ENCODE peak calls at places on chromosome 6, in five cellular contexts. Z is ovary, P is psoas muscle, A is A673, Y is astrocyte. M is an unnamed sample.
A peak's percentile ranks its signal among the peaks of the same experiment; 100 is the strongest.

GRCh38 chr6:88922775-88923548 is 40.5 kb downstream of the RNGTT start:
- DNase-seq in Z (no peak), P (no peak), A (no peak), Y (peak; percentile 12), M (peak; percentile 34)

GRCh38 chr6:131858765-131859490 is 51.1 kb downstream of the ENPP1 start:
- DNase-seq in Z (no peak), P (no peak), A (peak; percentile 11), Y (peak; percentile 92), M (peak; percentile 62)

GRCh38 chr6:7691675-7692452 is 34.0 kb upstream of the BMP6 start:
- DNase-seq in Z (no peak), P (no peak), A (no peak), Y (peak; percentile 60), M (peak; percentile 39)

GRCh38 chr6:4607026-4607704 is 169.0 kb upstream of the CDYL start:
- DNase-seq in Z (no peak), P (peak; percentile 31), A (no peak), Y (peak; percentile 97), M (peak; percentile 77)

GRCh38 chr6:169905041-169905807 is 153.8 kb downstream of the ERMARD start:
- DNase-seq in Z (peak; percentile 81), P (no peak), A (no peak), Y (peak; percentile 69), M (peak; percentile 20)

GRCh38 chr6:26223677-26224546 is 136.7 kb downstream of the HFE start:
- DNase-seq in Z (peak; percentile 65), P (no peak), A (peak; percentile 94), Y (peak; percentile 98), M (peak; percentile 94)

GRCh38 chr6:4665489-4666417 is 110.5 kb upstream of the CDYL start:
- DNase-seq in Z (no peak), P (no peak), A (no peak), Y (peak; percentile 30), M (no peak)

GRCh38 chr6:31383149-31383548 is 20.2 kb upstream of the MICA start:
- DNase-seq in Z (no peak), P (no peak), A (no peak), Y (no peak), M (peak; percentile 38)

GRCh38 chr6:57432162-57432561 is 114.7 kb downstream of the PRIM2 start:
- DNase-seq in Z (no peak), P (no peak), A (no peak), Y (peak; percentile 63), M (peak; percentile 90)

GRCh38 chr6:2958331-2958711 is 13.0 kb downstream of the SERPINB6 start:
- DNase-seq in Z (no peak), P (peak; percentile 35), A (no peak), Y (no peak), M (no peak)

GRCh38 chr6:73610444-73611275 is 43.1 kb downstream of the SLC17A5 start:
- DNase-seq in Z (no peak), P (no peak), A (peak; percentile 65), Y (peak; percentile 16), M (peak; percentile 57)

GRCh38 chr6:15464211-15464725 is 198.6 kb downstream of the DTNBP1 start:
- DNase-seq in Z (no peak), P (no peak), A (peak; percentile 46), Y (no peak), M (peak; percentile 17)

GRCh38 chr6:10690651-10691445 is 3.6 kb downstream of the C6orf52 start:
- DNase-seq in Z (no peak), P (no peak), A (no peak), Y (no peak), M (no peak)

GRCh38 chr6:167855825-167856425 is 29.2 kb downstream of the AFDN start:
- DNase-seq in Z (no peak), P (no peak), A (peak; percentile 35), Y (peak; percentile 98), M (peak; percentile 86)

GRCh38 chr6:150144294-150144868 is 1.5 kb downstream of the PPP1R14C start:
- DNase-seq in Z (no peak), P (no peak), A (no peak), Y (no peak), M (peak; percentile 36)

GRCh38 chr6:105272783-105273182 is 93.0 kb upstream of the POPDC3 start:
- DNase-seq in Z (no peak), P (peak; percentile 25), A (no peak), Y (no peak), M (peak; percentile 23)

GRCh38 chr6:41713650-41714291 is 21.6 kb downstream of the TFEB start:
- DNase-seq in Z (no peak), P (peak; percentile 71), A (no peak), Y (peak; percentile 27), M (no peak)

GRCh38 chr6:82739266-82739665 is 326.4 kb downstream of the UBE3D start:
- DNase-seq in Z (no peak), P (no peak), A (no peak), Y (no peak), M (no peak)

DNA sequence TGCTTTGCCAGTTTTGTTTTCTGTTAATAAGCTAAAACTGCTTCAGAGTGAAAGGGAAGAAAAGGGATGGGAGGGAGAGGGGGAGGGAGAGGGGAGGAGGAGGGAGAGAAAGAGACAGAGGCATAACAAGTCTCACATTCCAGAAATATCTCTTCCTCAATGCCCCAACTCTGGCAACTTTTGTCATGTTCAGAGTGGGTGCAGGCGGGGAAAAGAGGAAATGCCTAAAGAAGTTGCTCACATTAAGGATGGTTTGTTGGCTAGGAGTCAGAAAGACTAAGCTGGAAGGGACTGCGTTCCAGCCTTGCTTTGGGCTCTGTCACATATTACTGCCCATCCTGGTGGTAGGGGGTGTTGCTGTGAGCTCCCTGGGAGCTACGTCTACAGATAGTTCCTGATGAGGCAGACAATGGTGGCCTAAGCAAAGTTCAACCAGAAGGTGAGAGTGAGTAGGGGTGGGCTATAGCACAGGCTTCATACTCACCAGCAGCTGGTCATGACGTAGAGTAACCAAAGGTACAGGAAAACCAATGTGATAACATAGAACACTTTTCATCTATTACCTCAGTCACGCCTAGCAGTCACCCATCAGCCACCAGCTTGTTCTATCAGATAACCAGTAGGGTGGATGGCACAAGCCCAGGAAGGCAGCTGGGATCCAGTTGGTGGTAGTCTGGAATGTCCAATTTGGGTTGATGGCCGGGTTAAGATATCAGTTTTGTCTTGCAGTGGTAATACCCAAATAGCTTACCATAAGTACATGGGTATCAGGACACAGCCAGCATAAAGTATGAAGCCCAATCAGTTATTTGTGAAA is 2.1 kb downstream of the TSPYL4 start:
- DNase-seq in Z (peak; percentile 22), P (no peak), A (peak; percentile 63), Y (peak; percentile 82), M (peak; percentile 95)
- H3K4me3 ChIP-seq in Z (no peak overlapping the region), P (no peak overlapping the region), A (peak overlapping the region; percentile 81), Y (peak overlapping the region; percentile 91), M (peak overlapping the region; percentile 96)

DNA sequence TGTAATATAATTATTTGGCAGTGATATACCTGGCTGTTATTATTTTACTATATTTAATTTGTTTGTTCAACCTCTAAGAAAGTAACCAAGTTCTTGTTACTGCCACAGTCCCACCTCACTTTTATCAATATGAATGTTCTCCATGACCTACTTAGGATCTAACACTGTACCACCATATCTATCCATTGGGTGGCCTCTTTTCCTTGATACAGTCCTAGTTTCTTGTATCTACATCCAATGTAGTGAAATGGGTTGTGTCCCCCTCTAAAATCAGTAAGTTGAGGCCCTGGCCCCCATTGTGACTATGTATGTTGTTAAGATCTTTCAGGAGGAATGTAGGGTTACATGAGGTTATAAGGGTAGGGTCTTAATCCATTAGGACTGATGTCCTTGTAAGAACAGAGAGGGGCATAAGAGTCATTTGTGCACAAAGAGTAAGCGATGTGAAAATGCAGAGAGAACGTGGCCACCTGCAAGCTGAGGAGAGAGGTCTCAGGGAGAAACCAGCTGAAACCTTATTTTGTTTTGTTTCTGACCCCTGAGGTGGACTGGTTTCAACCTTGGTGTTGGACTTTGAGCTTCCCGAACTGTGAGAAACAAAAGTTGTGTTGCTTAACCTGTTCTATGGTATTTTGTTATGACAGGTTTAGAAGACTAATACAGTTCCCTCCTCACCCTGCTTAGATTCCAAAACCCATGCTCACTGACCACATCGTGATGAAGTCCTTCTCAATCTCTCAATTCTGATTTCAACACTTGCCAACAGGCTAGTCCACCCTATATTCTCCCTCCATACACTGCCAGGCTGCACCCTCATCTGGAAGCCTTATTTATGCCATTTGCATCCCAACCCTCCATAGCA is 387.3 kb upstream of the EPHA7 start:
- DNase-seq in Z (no peak), P (no peak), A (no peak), Y (no peak), M (no peak)
- H3K4me3 ChIP-seq in Z (no peak overlapping the region), P (no peak overlapping the region), A (no peak overlapping the region), Y (no peak overlapping the region), M (no peak overlapping the region)

GRCh38 chr6:109092074-109092473 is 2.6 kb downstream of the SESN1 start:
- DNase-seq in Z (no peak), P (no peak), A (no peak), Y (no peak), M (no peak)
- H3K4me3 ChIP-seq in Z (peak overlapping the region; percentile 80), P (peak overlapping the region; percentile 77), A (no peak overlapping the region), Y (peak overlapping the region; percentile 84), M (peak overlapping the region; percentile 97)

GRCh38 chr6:85751374-85752055 is 108.8 kb upstream of the SYNCRIP start:
- DNase-seq in Z (no peak), P (no peak), A (peak; percentile 10), Y (no peak), M (no peak)
- H3K4me3 ChIP-seq in Z (no peak overlapping the region), P (no peak overlapping the region), A (no peak overlapping the region), Y (no peak overlapping the region), M (no peak overlapping the region)

DNA sequence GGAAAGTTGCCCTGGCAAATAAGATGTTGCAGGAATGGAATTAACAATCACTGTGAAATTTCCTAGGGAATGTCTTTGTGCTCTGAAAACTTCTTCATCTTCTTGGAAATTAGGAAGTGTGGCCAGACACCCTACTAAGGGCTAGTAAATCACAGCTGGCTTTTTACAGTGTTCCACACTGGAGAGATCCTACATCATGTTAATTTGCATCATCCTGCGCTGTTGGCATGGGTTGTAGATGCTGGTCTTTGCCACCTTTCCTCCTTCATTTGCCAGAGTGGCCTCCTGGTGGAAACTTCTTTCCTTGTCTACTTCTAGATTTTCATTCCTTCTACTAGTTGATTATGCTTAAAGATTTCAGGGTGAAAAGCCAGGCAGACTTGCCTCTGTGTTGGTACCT is 2.7 kb downstream of the TNFAIP3 start:
- DNase-seq in Z (no peak), P (no peak), A (no peak), Y (no peak), M (no peak)
- H3K4me3 ChIP-seq in Z (peak overlapping the region; percentile 93), P (peak overlapping the region; percentile 80), A (no peak overlapping the region), Y (peak overlapping the region; percentile 27), M (no peak overlapping the region)

GRCh38 chr6:45479834-45480696 is 102.3 kb upstream of the SUPT3H start:
- DNase-seq in Z (no peak), P (no peak), A (peak; percentile 50), Y (peak; percentile 81), M (peak; percentile 82)
- H3K4me3 ChIP-seq in Z (no peak overlapping the region), P (no peak overlapping the region), A (peak overlapping the region; percentile 8), Y (no peak overlapping the region), M (peak overlapping the region; percentile 38)